ENCODE peak calls at places on chromosomes 3 and 15, in five cellular contexts. One of them, this sample, is unnamed.

GRCh38 chr3:63927623-63928280 is 15.6 kb upstream of the SCAANT1 start:
- DNase-seq in nephron progenitor cell: no peak
- DNase-seq in AG04449: no peak
- DNase-seq in cardiac muscle cell: no peak
- DNase-seq in mucosa of descending colon: no peak
- DNase-seq in this sample: no peak

GRCh38 chr3:174051191-174051590 is 653.6 kb downstream of the NLGN1 start:
- DNase-seq in mucosa of descending colon: no peak
- DNase-seq in cardiac muscle cell: no peak
- DNase-seq in nephron progenitor cell: no peak
- DNase-seq in AG04449: no peak
- DNase-seq in this sample: no peak

GRCh38 chr15:95016511-95017219 is 785.3 kb downstream of the MCTP2 start:
- DNase-seq in mucosa of descending colon: no peak
- DNase-seq in AG04449: no peak
- DNase-seq in nephron progenitor cell: no peak
- DNase-seq in cardiac muscle cell: no peak
- DNase-seq in this sample: no peak

GRCh38 chr15:29430831-29431230 is 161.2 kb upstream of the NSMCE3 start:
- DNase-seq in mucosa of descending colon: no peak
- DNase-seq in nephron progenitor cell: no peak
- DNase-seq in cardiac muscle cell: no peak
- DNase-seq in AG04449: no peak
- DNase-seq in this sample: no peak

GRCh38 chr3:168048414-168049330 is 47.1 kb downstream of the GOLIM4 start:
- DNase-seq in nephron progenitor cell: no peak
- DNase-seq in mucosa of descending colon: no peak
- DNase-seq in AG04449: no peak
- DNase-seq in cardiac muscle cell: no peak
- DNase-seq in this sample: no peak

GRCh38 chr3:197793246-197793645 is 2.2 kb downstream of the LRCH3 start:
- DNase-seq in mucosa of descending colon: no peak
- DNase-seq in AG04449: no peak
- DNase-seq in cardiac muscle cell: peak; percentile 46
- DNase-seq in nephron progenitor cell: no peak
- DNase-seq in this sample: no peak

GRCh38 chr3:64539451-64540196 is 148.2 kb downstream of the ADAMTS9 start:
- DNase-seq in cardiac muscle cell: peak; percentile 74
- DNase-seq in nephron progenitor cell: no peak
- DNase-seq in AG04449: peak; percentile 10
- DNase-seq in mucosa of descending colon: no peak
- DNase-seq in this sample: no peak

GRCh38 chr3:29280675-29281264 is at the start of gene RBMS3:
- DNase-seq in cardiac muscle cell: peak; percentile 97
- DNase-seq in mucosa of descending colon: peak; percentile 68
- DNase-seq in AG04449: peak; percentile 86
- DNase-seq in nephron progenitor cell: peak; percentile 70
- DNase-seq in this sample: peak; percentile 38

GRCh38 chr3:33299395-33300081 is 22.3 kb downstream of the FBXL2 start:
- DNase-seq in mucosa of descending colon: no peak
- DNase-seq in nephron progenitor cell: no peak
- DNase-seq in cardiac muscle cell: peak; percentile 34
- DNase-seq in AG04449: peak; percentile 61
- DNase-seq in this sample: no peak

GRCh38 chr15:64619880-64620839 is 155.2 kb downstream of the RBPMS2 start:
- DNase-seq in cardiac muscle cell: peak; percentile 64
- DNase-seq in mucosa of descending colon: no peak
- DNase-seq in AG04449: peak; percentile 33
- DNase-seq in nephron progenitor cell: no peak
- DNase-seq in this sample: no peak

GRCh38 chr3:123258811-123259420 is 57.2 kb downstream of the SEC22A start:
- DNase-seq in mucosa of descending colon: no peak
- DNase-seq in AG04449: no peak
- DNase-seq in cardiac muscle cell: peak; percentile 80
- DNase-seq in nephron progenitor cell: no peak
- DNase-seq in this sample: no peak

GRCh38 chr3:182793663-182794454 is 555 bp downstream of the ATP11B start:
- DNase-seq in nephron progenitor cell: no peak
- DNase-seq in AG04449: no peak
- DNase-seq in mucosa of descending colon: peak; percentile 69
- DNase-seq in cardiac muscle cell: peak; percentile 56
- DNase-seq in this sample: peak; percentile 70

GRCh38 chr3:171566803-171567422 is 106.7 kb upstream of the TNIK start:
- DNase-seq in nephron progenitor cell: peak; percentile 23
- DNase-seq in mucosa of descending colon: no peak
- DNase-seq in AG04449: no peak
- DNase-seq in cardiac muscle cell: peak; percentile 54
- DNase-seq in this sample: no peak

GRCh38 chr15:90463381-90463780 is 66.3 kb upstream of the CRTC3 start:
- DNase-seq in mucosa of descending colon: no peak
- DNase-seq in AG04449: peak; percentile 33
- DNase-seq in cardiac muscle cell: peak; percentile 75
- DNase-seq in nephron progenitor cell: no peak
- DNase-seq in this sample: no peak

GRCh38 chr3:53822331-53822741 is 23.9 kb downstream of the CHDH start:
- DNase-seq in nephron progenitor cell: no peak
- DNase-seq in AG04449: no peak
- DNase-seq in cardiac muscle cell: no peak
- DNase-seq in mucosa of descending colon: peak; percentile 26
- DNase-seq in this sample: no peak

GRCh38 chr3:32876920-32877319 is 59.1 kb downstream of the TRIM71 start:
- DNase-seq in AG04449: no peak
- DNase-seq in nephron progenitor cell: no peak
- DNase-seq in cardiac muscle cell: no peak
- DNase-seq in mucosa of descending colon: no peak
- DNase-seq in this sample: no peak

GRCh38 chr3:12944413-12944812 is 103.0 kb upstream of the RPL32 start:
- DNase-seq in nephron progenitor cell: peak; percentile 62
- DNase-seq in mucosa of descending colon: no peak
- DNase-seq in cardiac muscle cell: no peak
- DNase-seq in AG04449: no peak
- DNase-seq in this sample: no peak

DNA sequence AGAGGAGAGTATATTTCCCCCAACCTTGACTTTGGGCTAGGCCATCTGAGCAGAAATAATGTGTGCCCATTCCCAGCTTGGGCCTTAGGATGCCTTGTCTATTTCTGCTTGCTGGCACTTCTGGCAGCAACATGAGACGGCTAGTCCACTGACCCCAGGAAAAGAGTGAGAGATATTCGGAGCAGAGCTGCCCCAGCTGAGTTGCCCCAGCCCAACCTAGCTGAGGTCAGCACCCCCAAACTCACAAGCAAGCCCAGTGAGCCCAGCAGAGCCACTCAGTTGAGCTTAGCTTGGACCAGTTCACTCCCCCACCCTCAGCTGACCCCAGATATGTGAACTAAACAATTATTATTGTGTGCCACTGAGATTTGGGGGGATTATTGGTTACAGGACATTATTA is 20.2 kb downstream of the ITGA11 start:
- DNase-seq in cardiac muscle cell: no peak
- DNase-seq in nephron progenitor cell: no peak
- DNase-seq in mucosa of descending colon: no peak
- DNase-seq in AG04449: no peak
- DNase-seq in this sample: peak; percentile 14
- TF ChIP-seq CTCF in cardiac muscle cell: no peak
- TF ChIP-seq CTCF in nephron progenitor cell: no peak
- TF ChIP-seq CTCF in mucosa of descending colon: no peak
- TF ChIP-seq CTCF in AG04449: no peak
- TF ChIP-seq CTCF in this sample: no peak

DNA sequence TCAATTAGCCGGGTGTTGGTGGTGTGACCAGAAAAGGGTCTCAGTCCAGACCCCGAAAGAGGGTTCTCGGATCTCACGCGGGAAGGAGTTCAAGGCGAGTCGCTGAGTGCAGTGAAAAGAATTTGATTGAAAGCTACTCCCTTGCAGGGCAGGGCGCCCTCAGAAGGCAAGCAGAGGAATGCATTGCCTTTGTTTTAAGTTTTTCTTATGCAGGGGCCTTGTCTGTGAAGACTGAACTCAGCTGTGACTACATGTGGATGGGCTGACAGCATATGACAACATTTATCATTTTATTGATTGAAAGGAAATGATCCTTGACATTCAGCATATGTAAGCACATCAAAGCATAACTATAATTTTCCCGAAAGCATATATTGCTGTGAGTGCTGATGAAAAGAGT is 11.8 kb downstream of the CPN2 start:
- DNase-seq in mucosa of descending colon: no peak
- DNase-seq in nephron progenitor cell: no peak
- DNase-seq in AG04449: no peak
- DNase-seq in cardiac muscle cell: no peak
- DNase-seq in this sample: no peak
- TF ChIP-seq CTCF in mucosa of descending colon: no peak
- TF ChIP-seq CTCF in nephron progenitor cell: no peak
- TF ChIP-seq CTCF in AG04449: peak; percentile 8
- TF ChIP-seq CTCF in cardiac muscle cell: peak; percentile 10
- TF ChIP-seq CTCF in this sample: no peak

GRCh38 chr3:146817705-146818104 is 212.6 kb upstream of the PLSCR5 start:
- DNase-seq in AG04449: no peak
- DNase-seq in mucosa of descending colon: no peak
- DNase-seq in cardiac muscle cell: peak; percentile 49
- DNase-seq in nephron progenitor cell: no peak
- DNase-seq in this sample: no peak
- TF ChIP-seq CTCF in AG04449: peak; percentile 16
- TF ChIP-seq CTCF in mucosa of descending colon: no peak
- TF ChIP-seq CTCF in cardiac muscle cell: peak; percentile 47
- TF ChIP-seq CTCF in nephron progenitor cell: no peak
- TF ChIP-seq CTCF in this sample: no peak

GRCh38 chr3:126913524-126913923 is 69.4 kb upstream of the PLXNA1 start:
- DNase-seq in nephron progenitor cell: no peak
- DNase-seq in mucosa of descending colon: no peak
- DNase-seq in AG04449: no peak
- DNase-seq in cardiac muscle cell: no peak
- DNase-seq in this sample: no peak
- TF ChIP-seq CTCF in nephron progenitor cell: no peak
- TF ChIP-seq CTCF in mucosa of descending colon: no peak
- TF ChIP-seq CTCF in AG04449: no peak
- TF ChIP-seq CTCF in cardiac muscle cell: no peak
- TF ChIP-seq CTCF in this sample: no peak

DNA sequence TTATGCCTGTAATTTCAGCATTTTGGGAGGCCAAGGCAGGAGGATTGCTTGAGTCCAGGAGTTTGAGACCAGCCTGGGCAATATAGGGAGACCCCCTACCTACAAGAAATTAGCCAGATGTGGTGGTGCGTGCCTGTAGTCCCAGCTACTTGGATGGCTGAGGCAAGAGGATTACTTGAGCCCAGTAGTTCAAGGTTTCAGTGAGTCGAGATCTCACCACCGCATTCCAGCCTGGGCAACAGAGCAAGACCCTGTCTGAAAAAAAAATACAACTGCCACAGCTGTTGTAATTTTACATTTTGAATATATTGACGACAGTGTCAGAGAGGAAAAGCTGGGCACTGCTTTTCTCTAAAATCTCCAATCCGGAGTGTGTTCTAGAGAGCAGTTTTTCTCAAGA is 21.2 kb downstream of the TATDN2 start:
- DNase-seq in AG04449: no peak
- DNase-seq in nephron progenitor cell: no peak
- DNase-seq in cardiac muscle cell: no peak
- DNase-seq in mucosa of descending colon: no peak
- DNase-seq in this sample: no peak
- TF ChIP-seq CTCF in AG04449: no peak
- TF ChIP-seq CTCF in nephron progenitor cell: no peak
- TF ChIP-seq CTCF in cardiac muscle cell: no peak
- TF ChIP-seq CTCF in mucosa of descending colon: no peak
- TF ChIP-seq CTCF in this sample: no peak

GRCh38 chr3:98068824-98069223 is 18.1 kb upstream of the OR5AC2 start:
- DNase-seq in nephron progenitor cell: no peak
- DNase-seq in mucosa of descending colon: no peak
- DNase-seq in cardiac muscle cell: no peak
- DNase-seq in AG04449: no peak
- DNase-seq in this sample: no peak
- TF ChIP-seq CTCF in nephron progenitor cell: peak; percentile 22
- TF ChIP-seq CTCF in mucosa of descending colon: no peak
- TF ChIP-seq CTCF in cardiac muscle cell: no peak
- TF ChIP-seq CTCF in AG04449: no peak
- TF ChIP-seq CTCF in this sample: peak; percentile 52

DNA sequence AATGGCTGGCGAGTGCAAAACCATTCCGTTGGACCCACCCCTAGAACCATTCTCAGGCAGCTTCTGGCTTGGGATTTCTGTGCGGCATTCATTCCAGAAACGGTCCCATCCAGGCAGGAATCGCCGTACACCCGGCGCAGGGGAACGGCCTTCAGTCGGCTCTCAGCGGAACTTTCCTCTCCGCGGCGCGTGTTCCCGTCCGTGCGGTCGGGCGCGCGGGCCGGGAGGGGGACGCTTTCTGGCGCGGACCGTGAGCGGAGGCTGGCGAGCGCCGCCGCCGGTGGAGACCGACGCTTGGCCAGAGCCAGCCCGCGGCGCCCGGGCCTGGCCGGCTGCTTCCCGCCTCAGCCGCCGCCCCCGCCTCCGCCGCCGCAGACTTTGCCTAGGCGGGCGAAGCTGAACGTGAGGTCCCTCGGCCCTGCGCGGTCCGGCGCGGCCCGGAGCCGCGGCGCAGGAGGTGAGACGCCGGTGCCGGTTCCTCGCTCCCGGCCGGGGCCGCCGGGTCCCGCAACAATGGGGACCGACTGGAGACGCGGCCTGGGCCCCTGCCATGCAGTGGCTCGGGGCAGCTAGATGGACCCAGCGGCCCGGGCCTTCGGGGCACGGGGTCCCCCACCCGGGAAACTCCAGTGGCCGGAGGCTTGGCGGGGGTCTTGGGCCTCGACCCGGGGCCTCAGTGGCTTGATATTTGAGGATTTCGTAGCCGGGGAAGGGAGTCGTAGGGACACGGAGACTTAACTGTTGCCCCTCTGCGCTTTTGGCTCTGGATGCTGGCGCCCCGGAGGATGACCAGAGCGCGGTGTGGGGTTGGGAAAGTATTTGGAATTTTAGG is at the start of gene RAD54L2:
- DNase-seq in mucosa of descending colon: peak; percentile 90
- DNase-seq in cardiac muscle cell: peak; percentile 92
- DNase-seq in nephron progenitor cell: peak; percentile 85
- DNase-seq in AG04449: no peak
- DNase-seq in this sample: peak; percentile 66
- TF ChIP-seq CTCF in mucosa of descending colon: no peak
- TF ChIP-seq CTCF in cardiac muscle cell: peak; percentile 23
- TF ChIP-seq CTCF in nephron progenitor cell: no peak
- TF ChIP-seq CTCF in AG04449: peak; percentile 33
- TF ChIP-seq CTCF in this sample: no peak

DNA sequence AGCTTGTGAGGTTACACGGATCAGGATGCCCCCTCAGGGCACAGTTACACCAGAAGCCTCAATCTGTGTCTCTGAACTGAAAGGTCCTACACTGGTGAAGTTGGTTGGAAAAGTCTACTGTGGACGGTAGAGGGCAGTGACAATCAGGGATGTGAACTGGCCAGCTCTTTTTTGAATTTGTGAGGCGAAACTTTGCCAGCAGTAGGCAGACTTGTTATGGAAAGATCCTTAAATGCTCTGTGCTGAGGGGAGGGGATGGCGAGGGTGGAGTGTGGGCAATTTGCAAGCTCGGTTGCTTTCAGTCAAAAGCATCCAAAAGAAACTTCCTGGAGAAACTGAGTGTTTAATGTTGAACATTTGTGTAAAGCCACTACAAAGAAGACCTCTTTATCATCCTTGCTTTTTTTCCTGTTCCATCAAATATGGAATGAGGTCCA is 127.4 kb upstream of the ABHD17C start:
- DNase-seq in mucosa of descending colon: no peak
- DNase-seq in cardiac muscle cell: peak; percentile 94
- DNase-seq in nephron progenitor cell: peak; percentile 53
- DNase-seq in AG04449: peak; percentile 52
- DNase-seq in this sample: no peak
- TF ChIP-seq CTCF in mucosa of descending colon: peak; percentile 39
- TF ChIP-seq CTCF in cardiac muscle cell: peak; percentile 93
- TF ChIP-seq CTCF in nephron progenitor cell: peak; percentile 69
- TF ChIP-seq CTCF in AG04449: peak; percentile 81
- TF ChIP-seq CTCF in this sample: peak; percentile 67